ENCODE peak calls at places on chromosomes 2 and 18, in four cellular contexts. One of them, this sample, is unnamed.
A peak's percentile ranks its signal among the peaks of the same experiment; 100 is the strongest.

GRCh38 chr2:3459185-3460015 is 59.9 kb downstream of the ADI1 start:
- DNase-seq in Peyer's patch: no peak
- DNase-seq in MCF 10A: no peak
- DNase-seq in NCI-H2107: no peak
- DNase-seq in this sample: peak; percentile 50

GRCh38 chr2:175742367-175742766 is 259.7 kb downstream of the LNPK start:
- DNase-seq in Peyer's patch: no peak
- DNase-seq in MCF 10A: peak; percentile 13
- DNase-seq in NCI-H2107: no peak
- DNase-seq in this sample: no peak

GRCh38 chr2:78035804-78036203 is 513.6 kb upstream of the LRRTM4 start:
- DNase-seq in Peyer's patch: no peak
- DNase-seq in MCF 10A: no peak
- DNase-seq in NCI-H2107: no peak
- DNase-seq in this sample: no peak

GRCh38 chr18:14933049-14933851 is 185.3 kb downstream of the ANKRD30B start:
- DNase-seq in Peyer's patch: no peak
- DNase-seq in MCF 10A: no peak
- DNase-seq in NCI-H2107: no peak
- DNase-seq in this sample: no peak

GRCh38 chr2:48343571-48344440 is 186.1 kb upstream of the STON1 start:
- DNase-seq in Peyer's patch: no peak
- DNase-seq in MCF 10A: peak; percentile 58
- DNase-seq in NCI-H2107: no peak
- DNase-seq in this sample: no peak

GRCh38 chr2:74702001-74702715 is 48.1 kb downstream of the SEMA4F start:
- DNase-seq in Peyer's patch: no peak
- DNase-seq in MCF 10A: no peak
- DNase-seq in NCI-H2107: no peak
- DNase-seq in this sample: no peak

GRCh38 chr2:195312662-195313061 is 344.4 kb upstream of the SLC39A10 start:
- DNase-seq in Peyer's patch: no peak
- DNase-seq in MCF 10A: no peak
- DNase-seq in NCI-H2107: no peak
- DNase-seq in this sample: no peak

GRCh38 chr2:77797088-77797487 is 274.9 kb upstream of the LRRTM4 start:
- DNase-seq in Peyer's patch: no peak
- DNase-seq in MCF 10A: no peak
- DNase-seq in NCI-H2107: no peak
- DNase-seq in this sample: no peak

GRCh38 chr2:205034034-205034433 is 488.8 kb downstream of the PARD3B start:
- DNase-seq in Peyer's patch: no peak
- DNase-seq in MCF 10A: no peak
- DNase-seq in NCI-H2107: no peak
- DNase-seq in this sample: no peak

GRCh38 chr2:224252601-224253000 is 149.3 kb downstream of the FAM124B start:
- DNase-seq in Peyer's patch: no peak
- DNase-seq in MCF 10A: no peak
- DNase-seq in NCI-H2107: no peak
- DNase-seq in this sample: no peak

GRCh38 chr2:216029416-216030129 is 16.2 kb upstream of the MREG start:
- DNase-seq in Peyer's patch: no peak
- DNase-seq in MCF 10A: no peak
- DNase-seq in NCI-H2107: no peak
- DNase-seq in this sample: no peak

GRCh38 chr2:30981101-30981500 is 157.1 kb downstream of the GALNT14 start:
- DNase-seq in Peyer's patch: no peak
- DNase-seq in MCF 10A: no peak
- DNase-seq in NCI-H2107: no peak
- DNase-seq in this sample: no peak

GRCh38 chr18:32271649-32272324 is 81.9 kb downstream of the MEP1B start:
- DNase-seq in Peyer's patch: no peak
- DNase-seq in MCF 10A: peak; percentile 57
- DNase-seq in NCI-H2107: no peak
- DNase-seq in this sample: peak; percentile 18

This sample was measured in body of pancreas.